ENCODE peak calls at places on chromosome 14, in eight cellular contexts. L is RPMI7951; O is activated T-cell treated with anti-CD3 and anti-CD28 coated beads for 24 hours; Z is tibial nerve; S is B cell; Y is NCI-H446; A is activated CD4-positive, alpha-beta T cell treated with anti-CD3 and anti-CD28 coated beads, Interleukin-2, amount 10 ng/mL, durations not matched to agents 7 days and 5 days; G is DMS53. J is an unnamed sample.
A peak's percentile ranks its signal among the peaks of the same experiment; 100 is the strongest.

GRCh38 chr14:65850429-65851145 is 438.1 kb downstream of the FUT8 start:
- DNase-seq in L (no peak), O (peak; percentile 44), Z (no peak), S (no peak), Y (peak; percentile 58), A (peak; percentile 76), G (no peak), J (no peak)

GRCh38 chr14:65335548-65335947 is 77.0 kb upstream of the FUT8 start:
- DNase-seq in L (no peak), O (no peak), Z (no peak), S (no peak), Y (no peak), A (no peak), G (no peak), J (no peak)

GRCh38 chr14:35687335-35687939 is 121.7 kb downstream of the RALGAPA1 start:
- DNase-seq in L (peak; percentile 43), O (no peak), Z (no peak), S (no peak), Y (peak; percentile 43), A (peak; percentile 46), G (peak; percentile 75), J (peak; percentile 68)

GRCh38 chr14:65230287-65230728 is 128.0 kb upstream of the MAX start:
- DNase-seq in L (no peak), O (no peak), Z (peak; percentile 47), S (no peak), Y (no peak), A (no peak), G (peak; percentile 65), J (peak; percentile 87)

GRCh38 chr14:67456732-67457131 is 31.8 kb downstream of the TMEM229B start:
- DNase-seq in L (no peak), O (no peak), Z (no peak), S (no peak), Y (no peak), A (no peak), G (no peak), J (no peak)

GRCh38 chr14:99124482-99125104 is 147.4 kb downstream of the BCL11B start:
- DNase-seq in L (no peak), O (no peak), Z (peak; percentile 3), S (no peak), Y (no peak), A (no peak), G (no peak), J (peak; percentile 38)

GRCh38 chr14:34363733-34364134 is 98.3 kb downstream of the SPTSSA start:
- DNase-seq in L (peak; percentile 9), O (no peak), Z (no peak), S (no peak), Y (no peak), A (no peak), G (no peak), J (no peak)

GRCh38 chr14:44763356-44763755 is 198.4 kb downstream of the KLHL28 start:
- DNase-seq in L (no peak), O (no peak), Z (no peak), S (no peak), Y (no peak), A (no peak), G (no peak), J (no peak)

GRCh38 chr14:25111061-25111601 is 61.2 kb upstream of the STXBP6 start:
- DNase-seq in L (peak; percentile 96), O (no peak), Z (peak; percentile 36), S (no peak), Y (no peak), A (no peak), G (no peak), J (peak; percentile 73)

GRCh38 chr14:99541211-99541610 is 60.0 kb downstream of the CCNK start:
- DNase-seq in L (no peak), O (no peak), Z (no peak), S (no peak), Y (no peak), A (no peak), G (no peak), J (no peak)

GRCh38 chr14:58789106-58789505 is 151.3 kb downstream of the DACT1 start:
- DNase-seq in L (no peak), O (no peak), Z (no peak), S (no peak), Y (no peak), A (no peak), G (no peak), J (no peak)

GRCh38 chr14:95892142-95892541 is 15.5 kb downstream of the TUNAR start:
- DNase-seq in L (no peak), O (no peak), Z (no peak), S (no peak), Y (no peak), A (no peak), G (no peak), J (no peak)

GRCh38 chr14:103001651-103002396 is 55.5 kb downstream of the CDC42BPB start:
- DNase-seq in L (no peak), O (no peak), Z (no peak), S (peak; percentile 58), Y (no peak), A (no peak), G (no peak), J (no peak)

GRCh38 chr14:22227084-22227483 is 361.9 kb downstream of the DAD1 start:
- DNase-seq in L (no peak), O (no peak), Z (no peak), S (no peak), Y (no peak), A (no peak), G (no peak), J (no peak)

GRCh38 chr14:75042040-75042439 is 9.2 kb downstream of the MLH3 start:
- DNase-seq in L (peak; percentile 73), O (no peak), Z (no peak), S (no peak), Y (no peak), A (no peak), G (no peak), J (peak; percentile 55)

GRCh38 chr14:64636208-64636979 is 67.8 kb upstream of the PLEKHG3 start:
- DNase-seq in L (peak; percentile 46), O (peak; percentile 59), Z (peak; percentile 60), S (peak; percentile 74), Y (peak; percentile 1), A (peak; percentile 69), G (peak; percentile 78), J (peak; percentile 68)

GRCh38 chr14:71433303-71433702 is 498.9 kb upstream of the RGS6 start:
- DNase-seq in L (no peak), O (no peak), Z (no peak), S (no peak), Y (no peak), A (no peak), G (no peak), J (no peak)

GRCh38 chr14:37586783-37587428 is 8.1 kb downstream of the FOXA1 start:
- DNase-seq in L (no peak), O (no peak), Z (no peak), S (no peak), Y (no peak), A (no peak), G (no peak), J (no peak)

GRCh38 chr14:36271939-36272907 is 48.2 kb downstream of the MBIP start:
- DNase-seq in L (no peak), O (peak; percentile 23), Z (no peak), S (no peak), Y (no peak), A (no peak), G (peak; percentile 75), J (no peak)

GRCh38 chr14:104461676-104462443 is 117.7 kb upstream of the C14orf180 start:
- DNase-seq in L (no peak), O (no peak), Z (no peak), S (no peak), Y (no peak), A (no peak), G (no peak), J (no peak)

GRCh38 chr14:73718742-73719251 is 4.6 kb upstream of the PNMA1 start:
- DNase-seq in L (no peak), O (no peak), Z (no peak), S (no peak), Y (no peak), A (no peak), G (no peak), J (no peak)

GRCh38 chr14:76537912-76538647 is 162.1 kb downstream of the ESRRB start:
- DNase-seq in L (no peak), O (no peak), Z (no peak), S (no peak), Y (no peak), A (no peak), G (no peak), J (no peak)

GRCh38 chr14:22653012-22653621 is 9.0 kb upstream of the OR6J1 start:
- DNase-seq in L (peak; percentile 78), O (peak; percentile 27), Z (peak; percentile 76), S (peak; percentile 33), Y (peak; percentile 50), A (peak; percentile 64), G (peak; percentile 81), J (peak; percentile 86)

GRCh38 chr14:103071544-103072251 is 12.3 kb upstream of the LBHD2 start:
- DNase-seq in L (no peak), O (no peak), Z (no peak), S (no peak), Y (no peak), A (no peak), G (no peak), J (no peak)

GRCh38 chr14:36664322-36665193 is 2.9 kb downstream of the PAX9 start:
- DNase-seq in L (no peak), O (no peak), Z (no peak), S (peak; percentile 12), Y (no peak), A (no peak), G (no peak), J (no peak)

GRCh38 chr14:81710232-81710845 is 176.7 kb upstream of the SEL1L start:
- DNase-seq in L (peak; percentile 3), O (no peak), Z (peak; percentile 33), S (no peak), Y (no peak), A (peak; percentile 23), G (peak; percentile 70), J (peak; percentile 72)

GRCh38 chr14:31927348-31927826 is 149.7 kb upstream of the ARHGAP5 start:
- DNase-seq in L (peak; percentile 69), O (no peak), Z (no peak), S (no peak), Y (no peak), A (no peak), G (no peak), J (peak; percentile 42)

GRCh38 chr14:80003138-80003537 is 208.2 kb downstream of the DIO2 start:
- DNase-seq in L (no peak), O (no peak), Z (no peak), S (no peak), Y (no peak), A (no peak), G (peak; percentile 88), J (no peak)

GRCh38 chr14:63933110-63933509 is 80.3 kb downstream of the SYNE2 start:
- DNase-seq in L (peak; percentile 16), O (no peak), Z (no peak), S (peak; percentile 9), Y (no peak), A (peak; percentile 32), G (no peak), J (peak; percentile 37)

GRCh38 chr14:40119765-40120164 is 687.5 kb upstream of the FBXO33 start:
- DNase-seq in L (no peak), O (no peak), Z (no peak), S (no peak), Y (peak; percentile 26), A (no peak), G (no peak), J (no peak)

GRCh38 chr14:32259368-32260013 is 56.4 kb upstream of the RNU6-8 start:
- DNase-seq in L (peak; percentile 93), O (no peak), Z (no peak), S (no peak), Y (no peak), A (no peak), G (peak; percentile 86), J (peak; percentile 25)

GRCh38 chr14:103880334-103880985 is 33.1 kb upstream of the PPP1R13B start:
- DNase-seq in L (peak; percentile 78), O (no peak), Z (peak; percentile 83), S (no peak), Y (no peak), A (no peak), G (peak; percentile 73), J (no peak)

GRCh38 chr14:68659021-68659931 is 133.6 kb downstream of the ZFP36L1 start:
- DNase-seq in L (no peak), O (no peak), Z (no peak), S (no peak), Y (no peak), A (no peak), G (no peak), J (no peak)

GRCh38 chr14:90717916-90718315 is 98.3 kb downstream of the TTC7B start:
- DNase-seq in L (peak; percentile 19), O (no peak), Z (no peak), S (no peak), Y (no peak), A (no peak), G (no peak), J (no peak)